ENCODE peak calls at places on chromosome 6, in nine cellular contexts. D, E, U, J, F, O, S, K and N are unnamed samples.

GRCh38 chr6:18528084-18528743 is 141.1 kb downstream of the RNF144B start:
- DNase-seq in D (peak; percentile 63), E (peak; percentile 55), U (peak; percentile 47), J (no peak), F (peak; percentile 13), O (no peak), S (peak; percentile 27), K (peak; percentile 27), N (peak; percentile 63)

GRCh38 chr6:73339340-73339739 is 14.7 kb downstream of the DPPA5 start:
- DNase-seq in D (peak; percentile 27), E (peak; percentile 30), U (no peak), J (no peak), F (no peak), O (peak; percentile 8), S (no peak), K (no peak), N (no peak)

GRCh38 chr6:134123666-134124208 is 71.3 kb upstream of the SLC2A12 start:
- DNase-seq in D (peak; percentile 81), E (peak; percentile 74), U (peak; percentile 75), J (peak; percentile 94), F (peak; percentile 74), O (peak; percentile 15), S (peak; percentile 53), K (peak; percentile 57), N (peak; percentile 75)

GRCh38 chr6:73514746-73515110 is 6.1 kb downstream of the EEF1A1 start:
- DNase-seq in D (peak; percentile 32), E (no peak), U (no peak), J (no peak), F (no peak), O (no peak), S (no peak), K (no peak), N (peak; percentile 77)

GRCh38 chr6:100035873-100036653 is 42.0 kb upstream of the MCHR2 start:
- DNase-seq in D (peak; percentile 1), E (peak; percentile 25), U (no peak), J (no peak), F (no peak), O (no peak), S (no peak), K (no peak), N (no peak)

GRCh38 chr6:55569638-55570037 is 9.4 kb downstream of the HMGCLL1 start:
- DNase-seq in D (no peak), E (no peak), U (no peak), J (no peak), F (no peak), O (no peak), S (no peak), K (no peak), N (no peak)

GRCh38 chr6:18469486-18469885 is 82.3 kb downstream of the RNF144B start:
- DNase-seq in D (no peak), E (no peak), U (no peak), J (no peak), F (no peak), O (no peak), S (no peak), K (no peak), N (no peak)

GRCh38 chr6:118281291-118281690 is 266.8 kb upstream of the PLN start:
- DNase-seq in D (no peak), E (no peak), U (no peak), J (no peak), F (no peak), O (no peak), S (no peak), K (no peak), N (no peak)

GRCh38 chr6:130381459-130382380 is 15.9 kb downstream of the TMEM200A start:
- DNase-seq in D (no peak), E (no peak), U (peak; percentile 73), J (no peak), F (no peak), O (no peak), S (no peak), K (peak; percentile 9), N (no peak)

GRCh38 chr6:16403831-16404230 is 165.4 kb downstream of the GMPR start:
- DNase-seq in D (peak; percentile 55), E (peak; percentile 38), U (no peak), J (no peak), F (no peak), O (no peak), S (no peak), K (no peak), N (no peak)

GRCh38 chr6:52394251-52394666 is 25.9 kb upstream of the EFHC1 start:
- DNase-seq in D (no peak), E (no peak), U (peak; percentile 83), J (no peak), F (no peak), O (no peak), S (no peak), K (no peak), N (no peak)

GRCh38 chr6:53408826-53409225 is 60.1 kb upstream of the ELOVL5 start:
- DNase-seq in D (no peak), E (no peak), U (no peak), J (no peak), F (no peak), O (no peak), S (no peak), K (no peak), N (no peak)

GRCh38 chr6:63999613-64000012 is 364.0 kb downstream of the PHF3 start:
- DNase-seq in D (no peak), E (no peak), U (no peak), J (no peak), F (no peak), O (no peak), S (no peak), K (no peak), N (no peak)

GRCh38 chr6:26053929-26054658 is 33.1 kb upstream of the HFE start:
- DNase-seq in D (peak; percentile 50), E (peak; percentile 19), U (no peak), J (no peak), F (no peak), O (no peak), S (no peak), K (peak; percentile 58), N (no peak)

GRCh38 chr6:31114970-31115849 is 610 bp downstream of the PSORS1C1 start:
- DNase-seq in D (peak; percentile 84), E (peak; percentile 72), U (no peak), J (peak; percentile 58), F (peak; percentile 53), O (peak; percentile 56), S (no peak), K (no peak), N (no peak)

GRCh38 chr6:105428342-105428957 is 25.6 kb upstream of the PREP start:
- DNase-seq in D (peak; percentile 88), E (peak; percentile 75), U (no peak), J (peak; percentile 33), F (no peak), O (peak; percentile 65), S (no peak), K (no peak), N (no peak)

GRCh38 chr6:12353731-12354130 is 63.6 kb downstream of the EDN1 start:
- DNase-seq in D (peak; percentile 17), E (no peak), U (no peak), J (no peak), F (no peak), O (no peak), S (no peak), K (no peak), N (no peak)

GRCh38 chr6:157592566-157592965 is 211.6 kb downstream of the ZDHHC14 start:
- DNase-seq in D (no peak), E (no peak), U (no peak), J (no peak), F (no peak), O (no peak), S (no peak), K (peak; percentile 27), N (no peak)

GRCh38 chr6:167505782-167506181 is 180.9 kb downstream of the TTLL2 start:
- DNase-seq in D (no peak), E (no peak), U (no peak), J (no peak), F (no peak), O (no peak), S (no peak), K (no peak), N (no peak)
- H3K36me3 ChIP-seq in D (no peaks in the 10 kb centered on the region), E (no peaks in the 10 kb centered on the region), U (no peaks in the 10 kb centered on the region), J (no peaks in the 10 kb centered on the region), F (no peaks in the 10 kb centered on the region), O (no peaks in the 10 kb centered on the region), S (no peaks in the 10 kb centered on the region), K (no peaks in the 10 kb centered on the region), N (no peaks in the 10 kb centered on the region)

GRCh38 chr6:170050591-170051041 is 240.3 kb downstream of the DLL1 start:
- DNase-seq in D (no peak), E (no peak), U (no peak), J (no peak), F (no peak), O (no peak), S (no peak), K (no peak), N (no peak)
- H3K9me3 ChIP-seq in D (no peaks in the 10 kb centered on the region), E (no peaks in the 10 kb centered on the region), U (no peaks in the 10 kb centered on the region), J (no peaks in the 10 kb centered on the region), F (no peaks in the 10 kb centered on the region), O (no peaks in the 10 kb centered on the region), S (no peaks in the 10 kb centered on the region), K (peaks cover 5% of the 10 kb centered on the region), N (peaks cover 3% of the 10 kb centered on the region)

DNA sequence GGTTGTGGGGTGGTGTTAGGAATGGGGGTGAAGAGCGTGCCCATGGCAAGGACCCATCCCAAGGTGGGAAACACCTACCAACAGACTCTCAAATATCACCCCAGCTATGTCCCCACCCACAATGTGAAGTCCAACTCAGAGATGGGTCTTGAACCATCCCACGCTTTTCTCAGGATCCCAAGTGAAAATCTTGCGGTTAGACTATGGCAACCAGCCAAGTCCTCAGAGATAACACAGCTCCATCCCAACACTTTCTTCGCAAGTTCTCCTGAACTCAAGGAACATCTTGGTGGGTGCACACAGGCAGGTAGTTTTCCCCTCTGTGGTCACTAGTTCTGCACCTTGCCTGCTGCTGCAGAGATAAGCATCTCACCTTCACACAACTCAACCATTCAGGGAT is 116.0 kb downstream of the CDC5L start:
- DNase-seq in D (no peak), E (no peak), U (no peak), J (no peak), F (no peak), O (no peak), S (no peak), K (no peak), N (no peak)
- H3K9me2 ChIP-seq in D (no peaks in the 10 kb centered on the region), E (peaks cover 4% of the 10 kb centered on the region), U (no peaks in the 10 kb centered on the region), J (no peaks in the 10 kb centered on the region), F (no peaks in the 10 kb centered on the region), O (no peaks in the 10 kb centered on the region), S (no peaks in the 10 kb centered on the region), K (no peaks in the 10 kb centered on the region), N (no peaks in the 10 kb centered on the region)

DNA sequence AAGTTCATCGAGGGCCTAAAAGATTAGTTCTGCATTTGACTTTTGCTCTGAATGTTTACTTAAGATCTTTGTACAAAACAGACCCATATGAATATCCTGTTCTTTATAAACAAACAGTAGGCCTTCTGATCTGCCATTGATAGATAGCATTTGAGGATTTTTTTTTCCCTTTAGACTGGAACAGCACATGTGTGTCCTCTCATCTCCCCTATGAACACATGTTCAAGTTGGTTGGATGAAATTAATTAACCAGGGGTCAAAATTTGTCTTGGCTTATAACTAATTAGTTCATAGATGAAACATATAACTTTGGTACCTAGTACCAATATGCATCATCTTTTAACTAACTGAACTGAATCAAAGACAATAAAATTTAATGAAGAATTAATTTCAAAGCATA is 81.3 kb downstream of the AK9 start:
- DNase-seq in D (no peak), E (no peak), U (no peak), J (no peak), F (no peak), O (no peak), S (no peak), K (no peak), N (no peak)
- H3K36me3 ChIP-seq in D (no peaks in the 10 kb centered on the region), E (no peaks in the 10 kb centered on the region), U (no peaks in the 10 kb centered on the region), J (no peaks in the 10 kb centered on the region), F (no peaks in the 10 kb centered on the region), O (no peaks in the 10 kb centered on the region), S (no peaks in the 10 kb centered on the region), K (no peaks in the 10 kb centered on the region), N (no peaks in the 10 kb centered on the region)

GRCh38 chr6:13676551-13677156 is 35.0 kb downstream of the RANBP9 start:
- DNase-seq in D (no peak), E (no peak), U (no peak), J (no peak), F (no peak), O (no peak), S (no peak), K (no peak), N (no peak)
- H3K9me3 ChIP-seq in D (no peaks in the 10 kb centered on the region), E (peaks cover 12% of the 10 kb centered on the region), U (no peaks in the 10 kb centered on the region), J (no peaks in the 10 kb centered on the region), F (no peaks in the 10 kb centered on the region), O (peaks cover 12% of the 10 kb centered on the region), S (peaks cover 12% of the 10 kb centered on the region), K (peaks cover 16% of the 10 kb centered on the region), N (no peaks in the 10 kb centered on the region)